ENCODE peak calls at places on chromosomes 5 and 9, in seven cellular contexts. M, W, K, C, Z, T and L are unnamed samples.

GRCh38 chr5:37060030-37060429 is 183.5 kb downstream of the NIPBL start:
- DNase-seq in M (no peak), W (no peak), K (no peak), C (no peak), Z (no peak), T (no peak), L (no peak)

GRCh38 chr5:71695561-71695960 is 23.5 kb upstream of the CARTPT start:
- DNase-seq in M (no peak), W (no peak), K (no peak), C (no peak), Z (no peak), T (no peak), L (no peak)

GRCh38 chr5:1930880-1931589 is 48.3 kb upstream of the IRX4 start:
- DNase-seq in M (no peak), W (no peak), K (no peak), C (no peak), Z (no peak), T (no peak), L (peak)

GRCh38 chr9:22916148-22916547 is 469.5 kb downstream of the DMRTA1 start:
- DNase-seq in M (no peak), W (no peak), K (no peak), C (no peak), Z (no peak), T (no peak), L (no peak)

GRCh38 chr5:88507261-88507660 is 238.6 kb upstream of the TMEM161B start:
- DNase-seq in M (no peak), W (no peak), K (no peak), C (no peak), Z (no peak), T (no peak), L (no peak)

GRCh38 chr9:122252796-122253195 is 11.8 kb downstream of the RBM18 start:
- DNase-seq in M (no peak), W (no peak), K (no peak), C (no peak), Z (no peak), T (no peak), L (no peak)

GRCh38 chr9:106980551-106981101 is 117.7 kb downstream of the ZNF462 start:
- DNase-seq in M (no peak), W (no peak), K (no peak), C (no peak), Z (no peak), T (no peak), L (no peak)

GRCh38 chr9:27771803-27772545 is 198.7 kb upstream of the C9orf72 start:
- DNase-seq in M (no peak), W (no peak), K (no peak), C (no peak), Z (no peak), T (no peak), L (no peak)

GRCh38 chr5:175336781-175337180 is 107.2 kb downstream of the DRD1 start:
- DNase-seq in M (no peak), W (no peak), K (no peak), C (no peak), Z (no peak), T (no peak), L (no peak)

GRCh38 chr5:171520300-171521170 is 101.1 kb downstream of the FGF18 start:
- DNase-seq in M (no peak), W (no peak), K (no peak), C (no peak), Z (no peak), T (peak), L (no peak)

GRCh38 chr5:146368137-146368536 is 29.5 kb downstream of the POU4F3 start:
- DNase-seq in M (no peak), W (no peak), K (no peak), C (no peak), Z (no peak), T (no peak), L (no peak)

GRCh38 chr5:8410618-8411017 is 541.7 kb downstream of the MTRR start:
- DNase-seq in M (no peak), W (no peak), K (no peak), C (no peak), Z (no peak), T (no peak), L (no peak)

GRCh38 chr9:130043654-130044623 is 950 bp upstream of the FNBP1 start:
- DNase-seq in M (no peak), W (no peak), K (no peak), C (no peak), Z (peak), T (no peak), L (peak)

GRCh38 chr5:43019615-43020293 is 20.4 kb downstream of the ANXA2R start:
- DNase-seq in M (peak), W (peak), K (peak), C (peak), Z (no peak), T (peak), L (peak)

GRCh38 chr5:67813879-67814539 is 401.5 kb upstream of the PIK3R1 start:
- DNase-seq in M (no peak), W (no peak), K (no peak), C (no peak), Z (no peak), T (no peak), L (no peak)

GRCh38 chr9:38380230-38380871 is 12.2 kb upstream of the ALDH1B1 start:
- DNase-seq in M (no peak), W (no peak), K (no peak), C (no peak), Z (no peak), T (no peak), L (no peak)

GRCh38 chr9:106954562-106954961 is 91.6 kb downstream of the ZNF462 start:
- DNase-seq in M (no peak), W (no peak), K (no peak), C (no peak), Z (no peak), T (no peak), L (no peak)

GRCh38 chr5:149030392-149030791 is 32.5 kb downstream of the SH3TC2 start:
- DNase-seq in M (no peak), W (no peak), K (no peak), C (no peak), Z (no peak), T (peak), L (no peak)

GRCh38 chr5:118506453-118506852 is 481.9 kb downstream of the DTWD2 start:
- DNase-seq in M (no peak), W (no peak), K (no peak), C (no peak), Z (no peak), T (no peak), L (no peak)

GRCh38 chr9:121861501-121862180 is 210.2 kb downstream of the DAB2IP start:
- DNase-seq in M (no peak), W (no peak), K (no peak), C (no peak), Z (no peak), T (peak), L (peak)

GRCh38 chr9:81849631-81850259 is 78.5 kb upstream of the SPATA31D4 start:
- DNase-seq in M (no peak), W (no peak), K (no peak), C (no peak), Z (no peak), T (peak), L (no peak)

GRCh38 chr5:149366169-149366750 is 8.4 kb downstream of the PCYOX1L start:
- DNase-seq in M (no peak), W (no peak), K (no peak), C (no peak), Z (no peak), T (no peak), L (no peak)

GRCh38 chr5:142748568-142749249 is 21.5 kb upstream of the ARHGAP26 start:
- DNase-seq in M (peak), W (no peak), K (no peak), C (peak), Z (no peak), T (no peak), L (peak)

GRCh38 chr5:175092691-175093090 is 351.3 kb downstream of the DRD1 start:
- DNase-seq in M (no peak), W (no peak), K (no peak), C (no peak), Z (no peak), T (no peak), L (no peak)

GRCh38 chr5:177396086-177396485 is 4.4 kb downstream of the PFN3 start:
- DNase-seq in M (no peak), W (no peak), K (no peak), C (no peak), Z (no peak), T (no peak), L (no peak)

GRCh38 chr5:174724484-174725260 is at the start of gene MSX2:
- DNase-seq in M (no peak), W (no peak), K (peak), C (peak), Z (peak), T (no peak), L (peak)

GRCh38 chr5:35230043-35230611 is at the start of gene PRLR:
- DNase-seq in M (no peak), W (no peak), K (peak), C (no peak), Z (peak), T (no peak), L (peak)

GRCh38 chr5:180315762-180316212 is 23.9 kb upstream of the MAPK9 start:
- DNase-seq in M (peak), W (no peak), K (peak), C (peak), Z (peak), T (peak), L (peak)

GRCh38 chr5:68068204-68068603 is 147.4 kb upstream of the PIK3R1 start:
- DNase-seq in M (no peak), W (no peak), K (no peak), C (no peak), Z (no peak), T (no peak), L (no peak)

GRCh38 chr9:133993635-133994253 is 1.6 kb upstream of the VAV2 start:
- DNase-seq in M (no peak), W (no peak), K (peak), C (no peak), Z (no peak), T (no peak), L (no peak)

GRCh38 chr5:7759257-7759871 is 91.6 kb downstream of the CFAP90 start:
- DNase-seq in M (no peak), W (no peak), K (no peak), C (no peak), Z (no peak), T (no peak), L (no peak)

GRCh38 chr9:101047848-101048402 is 19.4 kb downstream of the PLPPR1 start:
- DNase-seq in M (no peak), W (no peak), K (no peak), C (no peak), Z (no peak), T (no peak), L (no peak)

GRCh38 chr9:124219290-124219605 is 38.5 kb upstream of the NEK6 start:
- DNase-seq in M (no peak), W (no peak), K (no peak), C (no peak), Z (no peak), T (no peak), L (no peak)

GRCh38 chr9:124215956-124216355 is 41.8 kb upstream of the NEK6 start:
- DNase-seq in M (peak), W (no peak), K (peak), C (no peak), Z (no peak), T (no peak), L (no peak)

GRCh38 chr9:124216474-124217176 is 41.1 kb upstream of the NEK6 start:
- DNase-seq in M (peak), W (no peak), K (peak), C (peak), Z (no peak), T (no peak), L (peak)

GRCh38 chr9:124218438-124219289 is 39.1 kb upstream of the NEK6 start:
- DNase-seq in M (peak), W (no peak), K (peak), C (no peak), Z (peak), T (peak), L (peak)

DNA sequence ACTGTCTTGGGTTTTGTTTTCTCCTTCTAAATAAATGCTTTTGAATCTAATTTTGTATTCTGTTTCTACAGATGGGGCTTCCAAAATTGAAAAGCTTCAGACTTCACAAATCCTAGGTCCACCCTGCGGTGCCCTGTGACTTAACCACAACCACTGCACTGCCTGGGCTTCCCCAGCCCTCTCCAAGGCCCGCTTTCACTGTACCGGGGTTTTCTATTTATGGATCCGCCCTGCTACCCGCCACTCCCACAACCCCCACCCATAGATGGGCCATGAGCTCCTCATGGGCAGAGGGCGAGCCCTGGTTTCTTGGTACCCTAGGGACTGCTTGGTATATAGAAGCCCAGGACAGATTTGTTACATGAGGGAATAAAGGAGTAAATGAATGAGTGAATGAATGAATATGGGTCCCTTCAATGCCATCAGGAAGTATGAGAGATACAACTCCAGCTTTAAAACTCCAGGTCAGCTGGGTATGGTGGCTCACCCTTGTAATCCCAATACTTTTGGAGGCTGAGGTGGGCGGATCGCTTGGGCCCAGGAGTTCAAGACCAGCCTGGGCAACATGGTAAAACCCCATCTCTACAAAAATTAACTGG is 39.8 kb upstream of the NEK6 start:
- DNase-seq in M (peak), W (no peak), K (peak), C (no peak), Z (no peak), T (no peak), L (peak)
- H3K27ac ChIP-seq in M (no peak), W (peak), K (no peak), C (no peak), Z (no peak), T (peak), L (peak)

GRCh38 chr5:123456242-123456641 is 33.0 kb upstream of the CEP120 start:
- DNase-seq in M (no peak), W (no peak), K (no peak), C (no peak), Z (no peak), T (no peak), L (no peak)
- H3K27ac ChIP-seq in M (no peak), W (no peak), K (no peak), C (no peak), Z (no peak), T (no peak), L (peak)

GRCh38 chr9:89639367-89639795 is 34.6 kb downstream of the GADD45G start:
- DNase-seq in M (no peak), W (no peak), K (peak), C (no peak), Z (peak), T (no peak), L (peak)
- H3K27ac ChIP-seq in M (no peak), W (peak), K (peak), C (no peak), Z (peak), T (no peak), L (no peak)

DNA sequence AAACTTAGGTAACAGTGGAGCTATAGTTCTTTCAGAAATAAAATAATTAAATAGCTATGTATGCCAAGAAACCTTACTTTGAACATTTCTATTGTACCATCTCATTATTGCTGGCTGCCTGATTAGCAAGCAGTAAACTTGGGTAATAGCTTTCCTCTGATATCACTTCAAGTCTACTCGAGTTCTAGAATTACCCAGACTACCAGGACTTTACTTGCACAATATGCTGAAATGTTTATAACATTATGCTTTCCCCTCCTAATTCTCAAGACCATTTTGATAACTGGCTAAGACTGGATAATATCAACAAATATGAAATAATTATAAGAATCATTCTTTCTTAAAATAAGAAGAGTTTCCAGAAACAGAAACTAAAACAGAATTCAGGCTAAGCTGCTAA is 512.6 kb downstream of the RAB3C start:
- DNase-seq in M (no peak), W (no peak), K (no peak), C (no peak), Z (no peak), T (no peak), L (no peak)
- H3K27ac ChIP-seq in M (no peak), W (peak), K (no peak), C (no peak), Z (peak), T (no peak), L (no peak)

GRCh38 chr5:157596449-157596848 is 20.9 kb upstream of the ADAM19 start:
- DNase-seq in M (no peak), W (no peak), K (no peak), C (no peak), Z (no peak), T (no peak), L (no peak)

GRCh38 chr5:157594237-157594636 is 18.7 kb upstream of the ADAM19 start:
- DNase-seq in M (no peak), W (no peak), K (no peak), C (no peak), Z (no peak), T (no peak), L (no peak)

GRCh38 chr5:157592594-157592993 is 17.0 kb upstream of the ADAM19 start:
- DNase-seq in M (no peak), W (no peak), K (no peak), C (no peak), Z (no peak), T (no peak), L (no peak)

GRCh38 chr5:157593036-157593435 is 17.5 kb upstream of the ADAM19 start:
- DNase-seq in M (no peak), W (no peak), K (no peak), C (no peak), Z (no peak), T (no peak), L (no peak)

GRCh38 chr5:157594675-157595074 is 19.1 kb upstream of the ADAM19 start:
- DNase-seq in M (no peak), W (no peak), K (no peak), C (no peak), Z (no peak), T (no peak), L (no peak)
- H3K27ac ChIP-seq in M (no peak), W (no peak), K (no peak), C (no peak), Z (no peak), T (no peak), L (no peak)

DNA sequence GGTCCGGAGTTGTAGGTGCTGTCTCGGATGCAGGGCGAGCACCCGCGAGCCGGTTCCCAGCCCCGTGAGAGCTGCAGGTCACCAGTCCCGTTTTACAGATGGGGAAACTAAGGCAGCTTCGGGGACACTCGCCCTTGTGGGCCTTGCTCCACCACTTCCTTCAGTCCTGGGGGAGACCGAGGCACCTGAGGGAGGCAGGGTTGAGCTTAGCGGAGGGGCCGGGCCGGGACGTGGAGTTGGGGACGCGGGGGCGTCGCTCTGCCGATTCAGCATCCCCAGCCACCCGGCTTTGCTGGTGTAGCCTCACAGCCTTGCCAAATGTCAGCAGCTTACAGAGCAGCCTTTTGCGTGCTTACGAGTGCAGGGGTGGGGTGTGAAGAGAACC is 530 bp downstream of the BBLN start:
- DNase-seq in M (no peak), W (no peak), K (no peak), C (peak), Z (no peak), T (no peak), L (no peak)
- H3K27ac ChIP-seq in M (peak), W (peak), K (no peak), C (peak), Z (no peak), T (no peak), L (no peak)

GRCh38 chr5:155013526-155013925 is at the start of gene KIF4B:
- DNase-seq in M (no peak), W (no peak), K (no peak), C (no peak), Z (no peak), T (no peak), L (no peak)

GRCh38 chr5:155008669-155009068 is 4.9 kb upstream of the KIF4B start:
- DNase-seq in M (no peak), W (no peak), K (no peak), C (no peak), Z (no peak), T (no peak), L (no peak)

GRCh38 chr5:155015239-155015638 is 1.7 kb downstream of the KIF4B start:
- DNase-seq in M (no peak), W (no peak), K (no peak), C (no peak), Z (no peak), T (no peak), L (no peak)

DNA sequence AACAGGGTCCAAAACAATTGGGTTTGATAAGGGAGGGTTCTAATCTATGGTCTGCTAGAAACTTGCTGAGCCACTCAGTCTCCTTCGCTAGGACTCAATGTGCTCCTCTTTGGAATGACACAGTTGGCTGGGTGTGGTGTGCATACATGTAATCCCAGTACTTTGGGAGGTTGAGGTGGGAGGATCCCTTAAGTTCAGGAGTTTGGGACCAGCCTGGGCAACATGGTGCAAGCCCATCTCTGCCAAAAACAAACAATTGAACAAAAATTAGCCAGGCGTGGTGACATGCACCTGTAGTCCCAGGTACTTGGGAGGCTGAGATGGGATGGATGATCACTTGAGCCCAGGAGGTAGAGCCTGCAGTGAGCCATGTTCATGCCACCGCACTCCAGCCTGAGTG is 2.7 kb upstream of the KIF4B start:
- DNase-seq in M (no peak), W (no peak), K (no peak), C (no peak), Z (no peak), T (no peak), L (no peak)
- H3K27ac ChIP-seq in M (no peak), W (no peak), K (no peak), C (no peak), Z (no peak), T (no peak), L (no peak)

GRCh38 chr9:5832093-5832542 is 799 bp downstream of the ERMP1 start:
- DNase-seq in M (no peak), W (no peak), K (no peak), C (peak), Z (no peak), T (no peak), L (no peak)
- H3K27ac ChIP-seq in M (peak), W (peak), K (no peak), C (peak), Z (peak), T (peak), L (peak)